ENCODE peak calls at places on chromosomes 7 and 10, in four cellular contexts. H, T, P and A are unnamed samples.
A peak's percentile ranks its signal among the peaks of the same experiment; 100 is the strongest.

GRCh38 chr10:11608159-11608966 is 3.1 kb downstream of the USP6NL start:
- DNase-seq in H (no peak), T (no peak), P (no peak), A (no peak)

GRCh38 chr7:132503415-132503814 is 72.9 kb downstream of the PLXNA4 start:
- DNase-seq in H (no peak), T (no peak), P (peak; percentile 45), A (no peak)

GRCh38 chr7:95631545-95631944 is 35.2 kb upstream of the PDK4 start:
- DNase-seq in H (no peak), P (no peak), T (no peak), A (no peak)

GRCh38 chr10:43262902-43263466 is 3.9 kb downstream of the RASGEF1A start:
- DNase-seq in T (no peak), H (peak; percentile 68), P (no peak), A (no peak)

GRCh38 chr7:46283852-46284251 is 362.8 kb upstream of the IGFBP3 start:
- DNase-seq in H (no peak), P (no peak), T (no peak), A (no peak)

GRCh38 chr7:70530191-70530590 is 601.8 kb upstream of the GALNT17 start:
- DNase-seq in P (no peak), T (no peak), H (no peak), A (no peak)

GRCh38 chr7:23700058-23700457 is 10.0 kb upstream of the STK31 start:
- DNase-seq in T (no peak), P (no peak), H (no peak), A (no peak)

GRCh38 chr7:27636326-27637006 is 26.2 kb downstream of the HIBADH start:
- DNase-seq in T (no peak), H (no peak), P (no peak), A (no peak)

GRCh38 chr10:30502266-30503058 is 68.5 kb downstream of the MAP3K8 start:
- DNase-seq in H (no peak), T (peak; percentile 18), P (peak; percentile 87), A (no peak)

GRCh38 chr7:290554-291301 is 758 bp downstream of the FOXL3 start:
- DNase-seq in P (peak; percentile 47), H (peak; percentile 57), T (peak; percentile 29), A (no peak)

GRCh38 chr7:115476666-115477065 is 553.9 kb downstream of the TFEC start:
- DNase-seq in H (no peak), T (no peak), P (peak; percentile 45), A (no peak)

GRCh38 chr10:109259293-109259692 is 664.0 kb downstream of the XPNPEP1 start:
- DNase-seq in H (no peak), T (no peak), P (no peak), A (no peak)

GRCh38 chr7:100515072-100515532 is 23.9 kb upstream of the AGFG2 start:
- DNase-seq in H (no peak), P (no peak), T (no peak), A (no peak)

GRCh38 chr7:25856056-25856780 is 295.8 kb upstream of the NFE2L3 start:
- DNase-seq in P (no peak), T (no peak), H (no peak), A (no peak)

GRCh38 chr10:88288621-88289059 is 294.5 kb downstream of the RNLS start:
- DNase-seq in H (no peak), P (no peak), T (no peak), A (no peak)

GRCh38 chr7:151008511-151009323 is 15.6 kb downstream of the ATG9B start:
- DNase-seq in T (peak; percentile 80), H (no peak), P (peak; percentile 96), A (peak; percentile 76)
- TF ChIP-seq POLR2A in T (no peak), H (no peak), P (no peak), A (no peak)

DNA sequence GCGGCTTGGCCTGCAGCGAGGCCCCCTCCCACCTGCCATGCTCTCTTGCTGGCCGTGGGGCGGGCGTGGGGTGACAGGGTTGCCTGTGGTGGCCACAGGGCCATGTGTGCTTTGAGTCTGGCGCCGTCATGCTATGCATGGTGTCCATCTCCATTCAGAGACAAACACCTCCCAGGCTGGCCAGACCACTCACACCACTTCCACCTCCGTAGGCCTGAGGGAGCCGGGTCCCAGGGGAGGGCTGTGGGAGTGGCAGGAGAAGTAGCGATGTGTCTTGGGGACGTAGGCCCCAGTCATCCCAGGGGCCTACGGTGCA is 65.5 kb downstream of the DNAJB6 start:
- DNase-seq in H (no peak), T (no peak), P (no peak), A (no peak)
- H3K4me3 ChIP-seq in H (no peak overlapping the region), T (no peak overlapping the region), P (no peak overlapping the region), A (no peak overlapping the region)

GRCh38 chr7:155298834-155299538 is 1.3 kb downstream of the INSIG1 start:
- DNase-seq in P (peak; percentile 99), H (peak; percentile 97), T (peak; percentile 96), A (peak; percentile 81)
- TF ChIP-seq POLR2A in P (no peak), H (no peak), T (peak; percentile 70), A (peak; percentile 45)

GRCh38 chr10:118760265-118760664 is 5.5 kb upstream of the CACUL1 start:
- DNase-seq in H (no peak), P (no peak), T (no peak), A (no peak)
- H3K4me3 ChIP-seq in H (no peak overlapping the region), P (no peak overlapping the region), T (no peak overlapping the region), A (no peak overlapping the region)

GRCh38 chr7:113263749-113264148 is 145.4 kb upstream of the SMIM30 start:
- DNase-seq in T (no peak), H (no peak), P (no peak), A (no peak)

GRCh38 chr7:113267885-113268284 is 149.5 kb upstream of the SMIM30 start:
- DNase-seq in P (no peak), H (no peak), T (no peak), A (no peak)

GRCh38 chr7:113267271-113267670 is 148.9 kb upstream of the SMIM30 start:
- DNase-seq in P (no peak), T (no peak), H (no peak), A (no peak)

GRCh38 chr7:113270790-113271189 is 152.4 kb upstream of the SMIM30 start:
- DNase-seq in P (no peak), T (no peak), H (no peak), A (no peak)

GRCh38 chr7:113268757-113269156 is 150.4 kb upstream of the SMIM30 start:
- DNase-seq in T (no peak), P (no peak), H (no peak), A (no peak)
- TF ChIP-seq POLR2A in T (no peak), P (no peak), H (no peak), A (no peak)

DNA sequence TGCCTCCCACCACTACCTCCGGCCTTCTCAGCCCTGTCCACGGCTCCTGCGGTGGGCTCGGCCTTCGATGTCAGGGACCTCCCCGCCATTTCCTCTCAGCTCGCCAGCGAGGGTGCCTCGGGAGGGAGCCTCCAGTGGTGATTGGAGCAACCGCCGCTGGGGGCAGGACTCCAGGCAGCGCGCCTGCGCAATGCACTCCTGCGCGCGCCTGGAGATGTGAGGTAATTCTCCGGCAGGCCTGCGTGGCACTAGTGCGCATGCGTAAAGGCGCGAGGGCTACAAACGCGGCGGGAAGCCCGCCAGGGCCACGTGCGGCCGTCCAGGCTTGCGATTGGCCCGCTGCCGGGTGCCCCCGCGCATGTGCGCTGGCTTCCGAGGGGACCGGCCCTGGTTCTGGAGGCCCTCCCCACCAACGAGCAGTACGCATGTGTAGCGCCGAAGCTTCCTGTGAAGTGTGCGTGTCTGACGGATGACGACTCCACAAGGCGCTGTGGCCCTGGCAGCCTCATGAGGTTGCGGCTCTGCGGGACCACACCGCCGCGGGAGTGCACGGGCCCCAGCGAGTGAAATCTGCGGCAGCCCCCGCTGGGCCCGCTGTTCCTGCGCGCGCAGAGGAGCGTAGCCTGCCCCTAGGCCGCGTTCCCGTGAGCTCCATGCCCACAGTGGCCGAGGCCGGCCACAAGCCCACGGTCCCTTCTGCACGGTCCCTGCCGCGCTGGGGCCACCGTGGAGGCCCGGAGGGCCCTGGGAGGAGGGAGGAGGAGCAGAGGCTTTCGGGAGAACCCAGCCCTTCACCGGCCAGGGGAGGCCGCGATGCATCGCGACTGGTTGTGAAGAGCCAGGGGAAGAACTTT is at the start of gene SYCE1:
- DNase-seq in P (no peak), H (peak; percentile 88), T (peak; percentile 32), A (peak; percentile 48)
- H3K4me3 ChIP-seq in P (no peak within 1 kb of the TSS), H (no peak within 1 kb of the TSS), T (no peak within 1 kb of the TSS), A (no peak within 1 kb of the TSS)

GRCh38 chr7:42494199-42494710 is 257.2 kb upstream of the GLI3 start:
- DNase-seq in P (no peak), T (no peak), H (no peak), A (no peak)

GRCh38 chr7:42495251-42495650 is 258.2 kb upstream of the GLI3 start:
- DNase-seq in P (no peak), H (no peak), T (no peak), A (no peak)

GRCh38 chr7:42494722-42495121 is 257.7 kb upstream of the GLI3 start:
- DNase-seq in P (no peak), H (no peak), T (peak; percentile 16), A (no peak)

GRCh38 chr7:42492895-42493294 is 255.9 kb upstream of the GLI3 start:
- DNase-seq in H (no peak), P (no peak), T (no peak), A (no peak)

DNA sequence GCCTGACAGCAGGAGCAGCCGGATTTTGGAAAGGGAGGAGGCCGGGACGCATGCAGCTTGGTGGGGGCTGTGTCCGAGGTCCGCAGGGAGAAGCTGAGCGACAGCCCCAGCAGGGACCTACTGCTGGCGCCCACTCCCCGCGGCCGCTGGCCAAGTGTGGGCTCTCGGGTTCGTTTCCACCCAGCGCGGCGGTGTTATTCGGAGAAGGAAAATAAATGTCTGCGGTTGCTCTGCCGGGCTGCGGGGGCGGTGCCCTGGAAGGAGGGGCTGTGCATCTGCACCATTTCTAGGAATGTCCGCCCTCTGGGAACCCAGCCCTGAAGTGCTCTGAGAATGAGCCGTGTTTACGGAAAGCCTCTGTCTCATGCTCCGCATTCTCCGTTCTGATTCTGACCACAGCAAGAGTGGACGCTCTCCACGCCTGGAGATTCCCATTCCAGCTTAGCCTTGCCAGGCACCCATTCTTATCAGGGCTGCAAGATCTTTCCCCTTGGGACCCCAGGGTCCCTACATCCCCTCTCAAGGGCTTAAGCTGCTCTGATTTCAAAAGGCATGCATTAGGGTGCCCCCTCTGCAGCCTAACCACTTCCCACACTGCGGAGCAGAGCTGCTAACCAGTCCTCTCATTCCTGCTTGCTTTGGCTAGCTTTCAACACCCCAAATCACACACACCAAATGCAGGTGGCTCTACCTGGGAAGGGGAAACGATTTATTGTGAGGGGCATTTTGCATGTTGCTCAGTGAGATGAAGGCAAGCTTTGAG is 256.6 kb upstream of the GLI3 start:
- DNase-seq in P (no peak), T (peak; percentile 58), H (peak; percentile 87), A (peak; percentile 87)
- TF ChIP-seq POLR2A in P (no peak), T (no peak), H (no peak), A (no peak)